ENCODE peak calls at places on chromosome 7, in eight cellular contexts. One of them, this sample, is unnamed.

GRCh38 chr7:115782716-115783460 is 247.7 kb downstream of the TFEC start:
- DNase-seq in non-pigmented ciliary epithelial cell: no peak
- DNase-seq in testis: no peak
- DNase-seq in GM13977: no peak
- DNase-seq in astrocyte of the hippocampus: peak
- DNase-seq in lower leg skin: no peak
- DNase-seq in activated CD4-positive, alpha-beta T cell treated with anti-CD3 and anti-CD28 coated beads for 36 hours: no peak
- DNase-seq in HFFc6: no peak
- DNase-seq in this sample: no peak

GRCh38 chr7:4195650-4196049 is 486.4 kb upstream of the FOXK1 start:
- DNase-seq in non-pigmented ciliary epithelial cell: no peak
- DNase-seq in testis: no peak
- DNase-seq in GM13977: no peak
- DNase-seq in astrocyte of the hippocampus: no peak
- DNase-seq in lower leg skin: no peak
- DNase-seq in activated CD4-positive, alpha-beta T cell treated with anti-CD3 and anti-CD28 coated beads for 36 hours: no peak
- DNase-seq in HFFc6: no peak
- DNase-seq in this sample: peak

GRCh38 chr7:140517546-140518369 is 38.5 kb upstream of the MKRN1 start:
- DNase-seq in non-pigmented ciliary epithelial cell: peak
- DNase-seq in testis: peak
- DNase-seq in GM13977: peak
- DNase-seq in astrocyte of the hippocampus: peak
- DNase-seq in lower leg skin: peak
- DNase-seq in activated CD4-positive, alpha-beta T cell treated with anti-CD3 and anti-CD28 coated beads for 36 hours: peak
- DNase-seq in HFFc6: peak
- DNase-seq in this sample: peak

GRCh38 chr7:6106140-6106904 is 75.1 kb downstream of the ANKRD61 start:
- DNase-seq in non-pigmented ciliary epithelial cell: no peak
- DNase-seq in testis: peak
- DNase-seq in GM13977: peak
- DNase-seq in astrocyte of the hippocampus: peak
- DNase-seq in lower leg skin: peak
- DNase-seq in activated CD4-positive, alpha-beta T cell treated with anti-CD3 and anti-CD28 coated beads for 36 hours: peak
- DNase-seq in HFFc6: peak
- DNase-seq in this sample: no peak

GRCh38 chr7:154336295-154336694 is 284.1 kb downstream of the DPP6 start:
- DNase-seq in non-pigmented ciliary epithelial cell: no peak
- DNase-seq in testis: no peak
- DNase-seq in GM13977: no peak
- DNase-seq in astrocyte of the hippocampus: no peak
- DNase-seq in lower leg skin: no peak
- DNase-seq in activated CD4-positive, alpha-beta T cell treated with anti-CD3 and anti-CD28 coated beads for 36 hours: no peak
- DNase-seq in HFFc6: no peak
- DNase-seq in this sample: no peak

GRCh38 chr7:104934665-104935064 is 79.3 kb upstream of the KMT2E start:
- DNase-seq in non-pigmented ciliary epithelial cell: no peak
- DNase-seq in testis: no peak
- DNase-seq in GM13977: no peak
- DNase-seq in astrocyte of the hippocampus: no peak
- DNase-seq in lower leg skin: no peak
- DNase-seq in activated CD4-positive, alpha-beta T cell treated with anti-CD3 and anti-CD28 coated beads for 36 hours: no peak
- DNase-seq in HFFc6: no peak
- DNase-seq in this sample: no peak

GRCh38 chr7:2203551-2204300 is 29.0 kb downstream of the MAD1L1 start:
- DNase-seq in non-pigmented ciliary epithelial cell: no peak
- DNase-seq in testis: no peak
- DNase-seq in GM13977: no peak
- DNase-seq in astrocyte of the hippocampus: peak
- DNase-seq in lower leg skin: no peak
- DNase-seq in activated CD4-positive, alpha-beta T cell treated with anti-CD3 and anti-CD28 coated beads for 36 hours: no peak
- DNase-seq in HFFc6: no peak
- DNase-seq in this sample: peak

GRCh38 chr7:102412548-102412947 is 16.4 kb downstream of the PRKRIP1 start:
- DNase-seq in non-pigmented ciliary epithelial cell: no peak
- DNase-seq in testis: peak
- DNase-seq in GM13977: no peak
- DNase-seq in astrocyte of the hippocampus: peak
- DNase-seq in lower leg skin: no peak
- DNase-seq in activated CD4-positive, alpha-beta T cell treated with anti-CD3 and anti-CD28 coated beads for 36 hours: peak
- DNase-seq in HFFc6: peak
- DNase-seq in this sample: peak

GRCh38 chr7:90261441-90261840 is 16.5 kb downstream of the CFAP69 start:
- DNase-seq in non-pigmented ciliary epithelial cell: no peak
- DNase-seq in testis: no peak
- DNase-seq in GM13977: no peak
- DNase-seq in astrocyte of the hippocampus: no peak
- DNase-seq in lower leg skin: no peak
- DNase-seq in activated CD4-positive, alpha-beta T cell treated with anti-CD3 and anti-CD28 coated beads for 36 hours: no peak
- DNase-seq in HFFc6: no peak
- DNase-seq in this sample: no peak

GRCh38 chr7:46544396-46545008 is 623.4 kb upstream of the IGFBP3 start:
- DNase-seq in non-pigmented ciliary epithelial cell: peak
- DNase-seq in testis: no peak
- DNase-seq in GM13977: no peak
- DNase-seq in astrocyte of the hippocampus: peak
- DNase-seq in lower leg skin: no peak
- DNase-seq in activated CD4-positive, alpha-beta T cell treated with anti-CD3 and anti-CD28 coated beads for 36 hours: no peak
- DNase-seq in HFFc6: peak
- DNase-seq in this sample: no peak

GRCh38 chr7:107138696-107139420 is 29.9 kb upstream of the HBP1 start:
- DNase-seq in non-pigmented ciliary epithelial cell: no peak
- DNase-seq in testis: no peak
- DNase-seq in GM13977: no peak
- DNase-seq in astrocyte of the hippocampus: no peak
- DNase-seq in lower leg skin: no peak
- DNase-seq in activated CD4-positive, alpha-beta T cell treated with anti-CD3 and anti-CD28 coated beads for 36 hours: no peak
- DNase-seq in HFFc6: no peak
- DNase-seq in this sample: no peak

GRCh38 chr7:978049-978346 is 2.6 kb upstream of the COX19 start:
- DNase-seq in non-pigmented ciliary epithelial cell: no peak
- DNase-seq in testis: no peak
- DNase-seq in GM13977: no peak
- DNase-seq in astrocyte of the hippocampus: no peak
- DNase-seq in lower leg skin: no peak
- DNase-seq in activated CD4-positive, alpha-beta T cell treated with anti-CD3 and anti-CD28 coated beads for 36 hours: no peak
- DNase-seq in HFFc6: no peak
- DNase-seq in this sample: no peak

GRCh38 chr7:125358551-125359167 is 429.0 kb upstream of the POT1 start:
- DNase-seq in non-pigmented ciliary epithelial cell: no peak
- DNase-seq in testis: no peak
- DNase-seq in GM13977: no peak
- DNase-seq in astrocyte of the hippocampus: peak
- DNase-seq in lower leg skin: no peak
- DNase-seq in activated CD4-positive, alpha-beta T cell treated with anti-CD3 and anti-CD28 coated beads for 36 hours: no peak
- DNase-seq in HFFc6: no peak
- DNase-seq in this sample: no peak

GRCh38 chr7:100673942-100674431 is 447 bp downstream of the GNB2 start:
- DNase-seq in non-pigmented ciliary epithelial cell: no peak
- DNase-seq in testis: peak
- DNase-seq in GM13977: no peak
- DNase-seq in astrocyte of the hippocampus: peak
- DNase-seq in lower leg skin: peak
- DNase-seq in activated CD4-positive, alpha-beta T cell treated with anti-CD3 and anti-CD28 coated beads for 36 hours: peak
- DNase-seq in HFFc6: no peak
- DNase-seq in this sample: peak

GRCh38 chr7:73520673-73521635 is 1.1 kb downstream of the BAZ1B start:
- DNase-seq in non-pigmented ciliary epithelial cell: no peak
- DNase-seq in testis: no peak
- DNase-seq in GM13977: no peak
- DNase-seq in astrocyte of the hippocampus: peak
- DNase-seq in lower leg skin: no peak
- DNase-seq in activated CD4-positive, alpha-beta T cell treated with anti-CD3 and anti-CD28 coated beads for 36 hours: peak
- DNase-seq in HFFc6: peak
- DNase-seq in this sample: no peak

GRCh38 chr7:41621953-41622831 is 80.7 kb downstream of the INHBA start:
- DNase-seq in non-pigmented ciliary epithelial cell: no peak
- DNase-seq in testis: no peak
- DNase-seq in GM13977: no peak
- DNase-seq in astrocyte of the hippocampus: no peak
- DNase-seq in lower leg skin: no peak
- DNase-seq in activated CD4-positive, alpha-beta T cell treated with anti-CD3 and anti-CD28 coated beads for 36 hours: no peak
- DNase-seq in HFFc6: no peak
- DNase-seq in this sample: no peak

GRCh38 chr7:1943933-1944618 is 274.0 kb downstream of the ELFN1 start:
- DNase-seq in non-pigmented ciliary epithelial cell: no peak
- DNase-seq in testis: no peak
- DNase-seq in GM13977: no peak
- DNase-seq in astrocyte of the hippocampus: no peak
- DNase-seq in lower leg skin: no peak
- DNase-seq in activated CD4-positive, alpha-beta T cell treated with anti-CD3 and anti-CD28 coated beads for 36 hours: no peak
- DNase-seq in HFFc6: no peak
- DNase-seq in this sample: peak

GRCh38 chr7:142898377-142899235 is 13.1 kb upstream of the TRPV6 start:
- DNase-seq in non-pigmented ciliary epithelial cell: no peak
- DNase-seq in testis: no peak
- DNase-seq in GM13977: no peak
- DNase-seq in astrocyte of the hippocampus: no peak
- DNase-seq in lower leg skin: peak
- DNase-seq in activated CD4-positive, alpha-beta T cell treated with anti-CD3 and anti-CD28 coated beads for 36 hours: no peak
- DNase-seq in HFFc6: no peak
- DNase-seq in this sample: no peak

GRCh38 chr7:15889501-15889900 is 203.0 kb upstream of the MEOX2 start:
- DNase-seq in non-pigmented ciliary epithelial cell: no peak
- DNase-seq in testis: peak
- DNase-seq in GM13977: no peak
- DNase-seq in astrocyte of the hippocampus: peak
- DNase-seq in lower leg skin: no peak
- DNase-seq in activated CD4-positive, alpha-beta T cell treated with anti-CD3 and anti-CD28 coated beads for 36 hours: no peak
- DNase-seq in HFFc6: peak
- DNase-seq in this sample: no peak

GRCh38 chr7:20588678-20589077 is 26.8 kb upstream of the ABCB5 start:
- DNase-seq in non-pigmented ciliary epithelial cell: no peak
- DNase-seq in testis: no peak
- DNase-seq in GM13977: no peak
- DNase-seq in astrocyte of the hippocampus: no peak
- DNase-seq in lower leg skin: no peak
- DNase-seq in activated CD4-positive, alpha-beta T cell treated with anti-CD3 and anti-CD28 coated beads for 36 hours: no peak
- DNase-seq in HFFc6: no peak
- DNase-seq in this sample: no peak

GRCh38 chr7:19982841-19983835 is 209.7 kb upstream of the TMEM196 start:
- DNase-seq in non-pigmented ciliary epithelial cell: peak
- DNase-seq in testis: peak
- DNase-seq in GM13977: no peak
- DNase-seq in astrocyte of the hippocampus: peak
- DNase-seq in lower leg skin: no peak
- DNase-seq in activated CD4-positive, alpha-beta T cell treated with anti-CD3 and anti-CD28 coated beads for 36 hours: peak
- DNase-seq in HFFc6: peak
- DNase-seq in this sample: no peak

GRCh38 chr7:155296788-155297516 is 726 bp upstream of the INSIG1 start:
- DNase-seq in non-pigmented ciliary epithelial cell: no peak
- DNase-seq in testis: peak
- DNase-seq in GM13977: peak
- DNase-seq in astrocyte of the hippocampus: peak
- DNase-seq in lower leg skin: peak
- DNase-seq in activated CD4-positive, alpha-beta T cell treated with anti-CD3 and anti-CD28 coated beads for 36 hours: peak
- DNase-seq in HFFc6: peak
- DNase-seq in this sample: peak

GRCh38 chr7:69782917-69783684 is 184.8 kb downstream of the AUTS2 start:
- DNase-seq in non-pigmented ciliary epithelial cell: no peak
- DNase-seq in testis: peak
- DNase-seq in GM13977: no peak
- DNase-seq in astrocyte of the hippocampus: peak
- DNase-seq in lower leg skin: no peak
- DNase-seq in activated CD4-positive, alpha-beta T cell treated with anti-CD3 and anti-CD28 coated beads for 36 hours: no peak
- DNase-seq in HFFc6: no peak
- DNase-seq in this sample: peak

GRCh38 chr7:138478499-138478908 is 18.4 kb downstream of the TRIM24 start:
- DNase-seq in non-pigmented ciliary epithelial cell: no peak
- DNase-seq in testis: no peak
- DNase-seq in GM13977: peak
- DNase-seq in astrocyte of the hippocampus: peak
- DNase-seq in lower leg skin: no peak
- DNase-seq in activated CD4-positive, alpha-beta T cell treated with anti-CD3 and anti-CD28 coated beads for 36 hours: no peak
- DNase-seq in HFFc6: no peak
- DNase-seq in this sample: no peak

GRCh38 chr7:68176974-68177373 is 1180.3 kb downstream of the TYW1 start:
- DNase-seq in non-pigmented ciliary epithelial cell: peak
- DNase-seq in testis: peak
- DNase-seq in GM13977: no peak
- DNase-seq in astrocyte of the hippocampus: peak
- DNase-seq in lower leg skin: peak
- DNase-seq in activated CD4-positive, alpha-beta T cell treated with anti-CD3 and anti-CD28 coated beads for 36 hours: peak
- DNase-seq in HFFc6: no peak
- DNase-seq in this sample: no peak

GRCh38 chr7:77217474-77218185 is 18.0 kb upstream of the FGL2 start:
- DNase-seq in non-pigmented ciliary epithelial cell: no peak
- DNase-seq in testis: no peak
- DNase-seq in GM13977: no peak
- DNase-seq in astrocyte of the hippocampus: no peak
- DNase-seq in lower leg skin: no peak
- DNase-seq in activated CD4-positive, alpha-beta T cell treated with anti-CD3 and anti-CD28 coated beads for 36 hours: no peak
- DNase-seq in HFFc6: no peak
- DNase-seq in this sample: no peak

GRCh38 chr7:36440880-36441279 is 51.2 kb downstream of the ANLN start:
- DNase-seq in non-pigmented ciliary epithelial cell: peak
- DNase-seq in testis: no peak
- DNase-seq in GM13977: peak
- DNase-seq in astrocyte of the hippocampus: peak
- DNase-seq in lower leg skin: no peak
- DNase-seq in activated CD4-positive, alpha-beta T cell treated with anti-CD3 and anti-CD28 coated beads for 36 hours: no peak
- DNase-seq in HFFc6: peak
- DNase-seq in this sample: no peak

GRCh38 chr7:91375378-91375777 is 111.1 kb downstream of the FZD1 start:
- DNase-seq in non-pigmented ciliary epithelial cell: no peak
- DNase-seq in testis: no peak
- DNase-seq in GM13977: no peak
- DNase-seq in astrocyte of the hippocampus: no peak
- DNase-seq in lower leg skin: no peak
- DNase-seq in activated CD4-positive, alpha-beta T cell treated with anti-CD3 and anti-CD28 coated beads for 36 hours: no peak
- DNase-seq in HFFc6: no peak
- DNase-seq in this sample: no peak

GRCh38 chr7:6422926-6423632 is 24.7 kb downstream of the DAGLB start:
- DNase-seq in non-pigmented ciliary epithelial cell: no peak
- DNase-seq in testis: no peak
- DNase-seq in GM13977: no peak
- DNase-seq in astrocyte of the hippocampus: no peak
- DNase-seq in lower leg skin: no peak
- DNase-seq in activated CD4-positive, alpha-beta T cell treated with anti-CD3 and anti-CD28 coated beads for 36 hours: peak
- DNase-seq in HFFc6: no peak
- DNase-seq in this sample: peak

GRCh38 chr7:151091431-151091830 is 5.2 kb downstream of the AGAP3 start:
- DNase-seq in non-pigmented ciliary epithelial cell: no peak
- DNase-seq in testis: no peak
- DNase-seq in GM13977: no peak
- DNase-seq in astrocyte of the hippocampus: no peak
- DNase-seq in lower leg skin: no peak
- DNase-seq in activated CD4-positive, alpha-beta T cell treated with anti-CD3 and anti-CD28 coated beads for 36 hours: peak
- DNase-seq in HFFc6: no peak
- DNase-seq in this sample: no peak

GRCh38 chr7:28078036-28078901 is 102.3 kb downstream of the JAZF1 start:
- DNase-seq in non-pigmented ciliary epithelial cell: no peak
- DNase-seq in testis: no peak
- DNase-seq in GM13977: peak
- DNase-seq in astrocyte of the hippocampus: peak
- DNase-seq in lower leg skin: no peak
- DNase-seq in activated CD4-positive, alpha-beta T cell treated with anti-CD3 and anti-CD28 coated beads for 36 hours: peak
- DNase-seq in HFFc6: peak
- DNase-seq in this sample: no peak

GRCh38 chr7:51141451-51141971 is 175.1 kb downstream of the COBL start:
- DNase-seq in non-pigmented ciliary epithelial cell: no peak
- DNase-seq in testis: no peak
- DNase-seq in GM13977: no peak
- DNase-seq in astrocyte of the hippocampus: peak
- DNase-seq in lower leg skin: no peak
- DNase-seq in activated CD4-positive, alpha-beta T cell treated with anti-CD3 and anti-CD28 coated beads for 36 hours: peak
- DNase-seq in HFFc6: peak
- DNase-seq in this sample: no peak

GRCh38 chr7:133562617-133563016 is 309.7 kb downstream of the EXOC4 start:
- DNase-seq in non-pigmented ciliary epithelial cell: no peak
- DNase-seq in testis: no peak
- DNase-seq in GM13977: no peak
- DNase-seq in astrocyte of the hippocampus: peak
- DNase-seq in lower leg skin: no peak
- DNase-seq in activated CD4-positive, alpha-beta T cell treated with anti-CD3 and anti-CD28 coated beads for 36 hours: no peak
- DNase-seq in HFFc6: peak
- DNase-seq in this sample: no peak